ENCODE peak calls at places on chromosome 2, in four cellular contexts. N is HCT116, G is K562, H is HepG2. L is an unnamed sample.
A peak's percentile ranks its signal among the peaks of the same experiment; 100 is the strongest.

GRCh38 chr2:160460333-160460731 is 33.3 kb downstream of the RBMS1 start:
- DNase-seq in N (no peak), G (no peak), H (no peak), L (no peak)

GRCh38 chr2:63520793-63521192 is 67.5 kb downstream of the WDPCP start:
- DNase-seq in N (no peak), G (no peak), H (no peak), L (no peak)

GRCh38 chr2:148391324-148391723 is 253.2 kb upstream of the EPC2 start:
- DNase-seq in N (no peak), G (no peak), H (no peak), L (no peak)

GRCh38 chr2:25936889-25937545 is 45.3 kb downstream of the KIF3C start:
- DNase-seq in N (no peak), G (no peak), H (no peak), L (no peak)

GRCh38 chr2:43323810-43324588 is 97.6 kb upstream of the ZFP36L2 start:
- DNase-seq in N (no peak), G (no peak), H (no peak), L (no peak)

GRCh38 chr2:16623046-16623445 is 42.6 kb downstream of the CYRIA start:
- DNase-seq in N (no peak), G (no peak), H (no peak), L (no peak)

GRCh38 chr2:127419448-127420038 is 1.3 kb downstream of the PROC start:
- DNase-seq in N (no peak), G (no peak), H (peak; percentile 69), L (no peak)

GRCh38 chr2:213476641-213477040 is 192.4 kb downstream of the SPAG16 start:
- DNase-seq in N (no peak), G (no peak), H (no peak), L (no peak)

GRCh38 chr2:44850016-44850415 is 91.5 kb upstream of the SIX3 start:
- DNase-seq in N (no peak), G (no peak), H (no peak), L (no peak)

GRCh38 chr2:152097291-152098032 is 1.4 kb downstream of the CACNB4 start:
- DNase-seq in N (peak; percentile 13), G (no peak), H (peak; percentile 65), L (no peak)

GRCh38 chr2:47867205-47867604 is 39.1 kb downstream of the FBXO11 start:
- DNase-seq in N (peak; percentile 31), G (peak; percentile 18), H (no peak), L (peak; percentile 36)

GRCh38 chr2:95333888-95334338 is 36.8 kb downstream of the KCNIP3 start:
- DNase-seq in N (peak; percentile 80), G (no peak), H (no peak), L (peak; percentile 67)

GRCh38 chr2:27863146-27863545 is 27.0 kb downstream of the RBKS start:
- DNase-seq in N (no peak), G (no peak), H (no peak), L (no peak)

GRCh38 chr2:154484338-154485099 is 214.0 kb upstream of the KCNJ3 start:
- DNase-seq in N (no peak), G (no peak), H (no peak), L (no peak)

GRCh38 chr2:235493775-235494715 is at the start of gene AGAP1:
- DNase-seq in N (peak; percentile 46), G (peak; percentile 85), H (peak; percentile 74), L (no peak)

GRCh38 chr2:86275384-86275799 is 62.0 kb downstream of the REEP1 start:
- DNase-seq in N (no peak), G (no peak), H (no peak), L (no peak)

GRCh38 chr2:11213975-11214374 is 58.7 kb downstream of the SLC66A3 start:
- DNase-seq in N (no peak), G (no peak), H (no peak), L (no peak)

GRCh38 chr2:239736358-239737143 is 288.6 kb downstream of the NDUFA10 start:
- DNase-seq in N (no peak), G (no peak), H (no peak), L (no peak)

GRCh38 chr2:16257725-16258028 is 317.3 kb downstream of the MYCN start:
- DNase-seq in N (no peak), G (no peak), H (no peak), L (no peak)

GRCh38 chr2:33482518-33482917 is 6.1 kb downstream of the RASGRP3 start:
- DNase-seq in N (no peak), G (no peak), H (no peak), L (no peak)

GRCh38 chr2:97748397-97748796 is 35.0 kb downstream of the ZAP70 start:
- DNase-seq in N (no peak), G (peak; percentile 84), H (peak; percentile 67), L (no peak)

GRCh38 chr2:161796192-161796591 is 172.0 kb downstream of the SLC4A10 start:
- DNase-seq in N (no peak), G (no peak), H (peak; percentile 45), L (no peak)

GRCh38 chr2:209331291-209331844 is 92.5 kb upstream of the MAP2 start:
- DNase-seq in N (peak; percentile 62), G (peak; percentile 10), H (peak; percentile 49), L (peak; percentile 32)

GRCh38 chr2:33086400-33087015 is 139.8 kb downstream of the LTBP1 start:
- DNase-seq in N (no peak), G (no peak), H (no peak), L (no peak)

GRCh38 chr2:189408294-189408693 is 33.0 kb upstream of the WDR75 start:
- DNase-seq in N (no peak), G (no peak), H (no peak), L (no peak)
- TF ChIP-seq TCF7L2 in N (no peak), G (no peak), H (no peak), L (no peak)

DNA sequence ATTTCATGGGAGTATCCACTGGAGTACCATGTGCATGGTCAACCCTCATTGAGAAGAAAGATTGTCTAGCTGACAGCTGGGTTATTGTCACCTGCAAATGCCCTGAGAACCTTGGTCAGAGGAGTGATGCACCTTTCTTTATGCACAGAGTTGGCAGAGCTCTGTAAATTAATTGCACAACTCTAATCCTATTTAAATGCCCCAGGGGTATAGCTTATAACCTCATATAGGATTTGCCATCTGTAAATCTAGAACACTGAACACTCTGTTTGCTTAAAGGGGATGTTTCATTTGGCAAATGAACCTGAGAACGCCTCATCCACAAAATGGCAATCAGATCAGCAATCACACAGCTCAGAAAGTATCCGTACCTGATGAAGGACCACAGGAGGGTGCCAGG is 71.8 kb upstream of the SP5 start:
- DNase-seq in N (no peak), G (no peak), H (no peak), L (no peak)
- TF ChIP-seq TCF7L2 in N (no peak), G (no peak), H (no peak), L (no peak)

GRCh38 chr2:226788881-226789485 is 10.6 kb downstream of the IRS1 start:
- DNase-seq in N (no peak), G (no peak), H (no peak), L (no peak)
- TF ChIP-seq TCF7L2 in N (no peak), G (no peak), H (no peak), L (no peak)

GRCh38 chr2:5592906-5593305 is 99.3 kb upstream of the SOX11 start:
- DNase-seq in N (no peak), G (no peak), H (no peak), L (no peak)

GRCh38 chr2:5587726-5588125 is 104.5 kb upstream of the SOX11 start:
- DNase-seq in N (no peak), G (no peak), H (no peak), L (no peak)

GRCh38 chr2:5594288-5594687 is 97.9 kb upstream of the SOX11 start:
- DNase-seq in N (no peak), G (no peak), H (no peak), L (no peak)

GRCh38 chr2:5590836-5591235 is 101.3 kb upstream of the SOX11 start:
- DNase-seq in N (no peak), G (no peak), H (no peak), L (no peak)

GRCh38 chr2:5589183-5589582 is 103.0 kb upstream of the SOX11 start:
- DNase-seq in N (no peak), G (no peak), H (no peak), L (no peak)
- TF ChIP-seq TCF7L2 in N (no peak), G (no peak), H (no peak), L (no peak)

GRCh38 chr2:216161967-216162366 is 52.8 kb downstream of the XRCC5 start:
- DNase-seq in N (no peak), G (no peak), H (no peak), L (no peak)

GRCh38 chr2:216160786-216161185 is 51.6 kb downstream of the XRCC5 start:
- DNase-seq in N (no peak), G (no peak), H (no peak), L (no peak)

GRCh38 chr2:216159646-216160045 is 50.5 kb downstream of the XRCC5 start:
- DNase-seq in N (no peak), G (no peak), H (no peak), L (no peak)

GRCh38 chr2:216164087-216164486 is 54.9 kb downstream of the XRCC5 start:
- DNase-seq in N (no peak), G (no peak), H (peak; percentile 37), L (no peak)

DNA sequence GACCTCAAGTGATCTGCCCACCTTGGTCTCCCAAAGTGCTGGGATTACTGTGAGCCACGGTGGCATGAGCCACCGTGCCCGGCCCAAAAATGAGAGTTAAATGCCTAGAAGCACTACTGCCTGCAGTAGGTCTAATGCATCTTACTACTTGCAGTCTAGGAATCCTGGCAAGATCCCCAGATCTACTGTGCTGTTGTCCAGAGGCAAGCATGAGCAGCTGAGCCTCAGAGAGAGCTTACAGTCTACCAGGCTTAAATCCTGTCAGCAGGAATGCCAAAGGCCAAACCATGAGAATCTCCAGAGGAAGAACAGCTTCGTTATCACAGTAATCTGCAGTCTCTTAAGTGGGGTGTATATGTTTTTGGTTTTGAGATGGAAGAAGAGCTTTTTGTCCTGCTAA is 54.4 kb downstream of the XRCC5 start:
- DNase-seq in N (no peak), G (no peak), H (no peak), L (no peak)
- TF ChIP-seq TCF7L2 in N (no peak), G (no peak), H (no peak), L (no peak)

DNA sequence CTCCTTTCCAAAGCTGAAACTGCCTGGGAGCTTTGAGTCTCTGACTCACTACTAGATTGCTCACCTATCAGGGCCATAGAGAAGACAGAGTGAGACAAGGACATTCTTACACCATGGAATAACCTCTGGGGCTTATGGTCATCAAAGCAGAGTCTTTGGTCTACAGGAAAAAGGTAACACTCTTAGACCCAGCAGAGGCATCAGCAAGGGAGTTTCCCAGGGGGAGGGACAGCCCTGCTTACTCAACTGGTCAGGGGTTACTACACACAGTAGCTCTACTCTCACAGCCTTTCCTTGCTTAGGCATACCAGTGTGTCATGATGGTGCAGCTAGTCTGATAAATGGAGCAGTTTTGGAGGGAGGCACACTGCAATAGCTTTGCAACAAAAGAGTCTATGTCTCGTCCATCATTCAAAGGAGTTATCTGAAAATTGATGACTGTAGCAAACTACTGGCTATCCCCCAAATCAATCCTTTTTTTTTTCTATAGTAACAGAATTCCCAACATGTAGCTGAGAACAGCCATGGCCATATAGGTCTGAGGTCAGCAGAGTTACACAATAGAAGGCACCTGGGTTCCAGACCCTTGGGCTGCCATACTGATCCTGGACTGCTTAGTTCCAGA is 22.4 kb upstream of the CD28 start:
- DNase-seq in N (no peak), G (no peak), H (peak; percentile 71), L (no peak)
- TF ChIP-seq TCF7L2 in N (no peak), G (no peak), H (no peak), L (no peak)

L was measured in Panc1.